ENCODE peak calls at places on chromosome 5, in ten cellular contexts. One of them, this sample, is unnamed.
A peak's percentile ranks its signal among the peaks of the same experiment; 100 is the strongest.

GRCh38 chr5:54883374-54884194 is 101.8 kb downstream of the ESM1 start:
- DNase-seq in mammary epithelial cell: no peak
- DNase-seq in neural progenitor cell: peak; percentile 74
- DNase-seq in fibroblast of lung: peak; percentile 74
- DNase-seq in endothelial cell of umbilical vein: peak; percentile 53
- DNase-seq in HepG2: no peak
- DNase-seq in adipocyte: peak; percentile 72
- DNase-seq in neuronal stem cell: peak; percentile 40
- DNase-seq in mesenchymal stem cell: peak; percentile 50
- DNase-seq in MM.1S: no peak
- DNase-seq in this sample: peak; percentile 34

GRCh38 chr5:145162641-145163040 is 672.5 kb downstream of the PRELID2 start:
- DNase-seq in mammary epithelial cell: no peak
- DNase-seq in neural progenitor cell: no peak
- DNase-seq in fibroblast of lung: no peak
- DNase-seq in endothelial cell of umbilical vein: no peak
- DNase-seq in HepG2: peak; percentile 2
- DNase-seq in adipocyte: no peak
- DNase-seq in neuronal stem cell: no peak
- DNase-seq in mesenchymal stem cell: no peak
- DNase-seq in MM.1S: no peak
- DNase-seq in this sample: no peak

GRCh38 chr5:119398713-119399492 is 43.1 kb downstream of the TNFAIP8 start:
- DNase-seq in mammary epithelial cell: peak; percentile 44
- DNase-seq in neural progenitor cell: no peak
- DNase-seq in fibroblast of lung: peak; percentile 35
- DNase-seq in endothelial cell of umbilical vein: no peak
- DNase-seq in HepG2: peak; percentile 9
- DNase-seq in adipocyte: peak; percentile 40
- DNase-seq in neuronal stem cell: no peak
- DNase-seq in mesenchymal stem cell: no peak
- DNase-seq in MM.1S: no peak
- DNase-seq in this sample: peak; percentile 73

GRCh38 chr5:78162253-78162862 is 132.1 kb downstream of the AP3B1 start:
- DNase-seq in mammary epithelial cell: no peak
- DNase-seq in neural progenitor cell: peak; percentile 65
- DNase-seq in fibroblast of lung: peak; percentile 18
- DNase-seq in endothelial cell of umbilical vein: peak; percentile 56
- DNase-seq in HepG2: peak; percentile 13
- DNase-seq in adipocyte: peak; percentile 44
- DNase-seq in neuronal stem cell: peak; percentile 17
- DNase-seq in mesenchymal stem cell: peak; percentile 28
- DNase-seq in MM.1S: peak; percentile 18
- DNase-seq in this sample: no peak

GRCh38 chr5:17203329-17204132 is 13.9 kb upstream of the BASP1 start:
- DNase-seq in mammary epithelial cell: peak; percentile 70
- DNase-seq in neural progenitor cell: peak; percentile 53
- DNase-seq in fibroblast of lung: peak; percentile 60
- DNase-seq in endothelial cell of umbilical vein: peak; percentile 82
- DNase-seq in HepG2: peak; percentile 41
- DNase-seq in adipocyte: peak; percentile 88
- DNase-seq in neuronal stem cell: no peak
- DNase-seq in mesenchymal stem cell: peak; percentile 80
- DNase-seq in MM.1S: peak; percentile 65
- DNase-seq in this sample: peak; percentile 35

GRCh38 chr5:33049845-33050244 is 338.7 kb downstream of the NPR3 start:
- DNase-seq in mammary epithelial cell: peak; percentile 91
- DNase-seq in neural progenitor cell: no peak
- DNase-seq in fibroblast of lung: peak; percentile 97
- DNase-seq in endothelial cell of umbilical vein: peak; percentile 62
- DNase-seq in HepG2: peak; percentile 18
- DNase-seq in adipocyte: peak; percentile 75
- DNase-seq in neuronal stem cell: no peak
- DNase-seq in mesenchymal stem cell: peak; percentile 89
- DNase-seq in MM.1S: no peak
- DNase-seq in this sample: no peak

GRCh38 chr5:89998505-89998904 is 411.1 kb downstream of the CETN3 start:
- DNase-seq in mammary epithelial cell: no peak
- DNase-seq in neural progenitor cell: peak; percentile 15
- DNase-seq in fibroblast of lung: no peak
- DNase-seq in endothelial cell of umbilical vein: no peak
- DNase-seq in HepG2: no peak
- DNase-seq in adipocyte: no peak
- DNase-seq in neuronal stem cell: no peak
- DNase-seq in mesenchymal stem cell: no peak
- DNase-seq in MM.1S: no peak
- DNase-seq in this sample: no peak

GRCh38 chr5:147509710-147510651 is at the start of gene DPYSL3:
- DNase-seq in mammary epithelial cell: peak; percentile 70
- DNase-seq in neural progenitor cell: peak; percentile 93
- DNase-seq in fibroblast of lung: peak; percentile 85
- DNase-seq in endothelial cell of umbilical vein: peak; percentile 90
- DNase-seq in HepG2: no peak
- DNase-seq in adipocyte: peak; percentile 92
- DNase-seq in neuronal stem cell: peak; percentile 68
- DNase-seq in mesenchymal stem cell: peak; percentile 85
- DNase-seq in MM.1S: no peak
- DNase-seq in this sample: peak; percentile 51

GRCh38 chr5:140372971-140373487 is 13.0 kb downstream of the SLC4A9 start:
- DNase-seq in mammary epithelial cell: peak; percentile 56
- DNase-seq in neural progenitor cell: peak; percentile 86
- DNase-seq in fibroblast of lung: peak; percentile 73
- DNase-seq in endothelial cell of umbilical vein: peak; percentile 88
- DNase-seq in HepG2: peak; percentile 65
- DNase-seq in adipocyte: peak; percentile 89
- DNase-seq in neuronal stem cell: peak; percentile 67
- DNase-seq in mesenchymal stem cell: peak; percentile 81
- DNase-seq in MM.1S: peak; percentile 48
- DNase-seq in this sample: peak; percentile 81

GRCh38 chr5:116572375-116573278 is 2.0 kb downstream of the SEMA6A start:
- DNase-seq in mammary epithelial cell: peak; percentile 21
- DNase-seq in neural progenitor cell: peak; percentile 81
- DNase-seq in fibroblast of lung: peak; percentile 6
- DNase-seq in endothelial cell of umbilical vein: peak; percentile 25
- DNase-seq in HepG2: no peak
- DNase-seq in adipocyte: peak; percentile 11
- DNase-seq in neuronal stem cell: peak; percentile 54
- DNase-seq in mesenchymal stem cell: peak; percentile 48
- DNase-seq in MM.1S: no peak
- DNase-seq in this sample: peak; percentile 63

GRCh38 chr5:78538240-78538850 is 110.2 kb downstream of the LHFPL2 start:
- DNase-seq in mammary epithelial cell: peak; percentile 82
- DNase-seq in neural progenitor cell: no peak
- DNase-seq in fibroblast of lung: no peak
- DNase-seq in endothelial cell of umbilical vein: no peak
- DNase-seq in HepG2: no peak
- DNase-seq in adipocyte: no peak
- DNase-seq in neuronal stem cell: no peak
- DNase-seq in mesenchymal stem cell: no peak
- DNase-seq in MM.1S: peak; percentile 46
- DNase-seq in this sample: no peak

GRCh38 chr5:172342907-172343306 is 59.3 kb upstream of the UBTD2 start:
- DNase-seq in mammary epithelial cell: no peak
- DNase-seq in neural progenitor cell: no peak
- DNase-seq in fibroblast of lung: no peak
- DNase-seq in endothelial cell of umbilical vein: no peak
- DNase-seq in HepG2: no peak
- DNase-seq in adipocyte: no peak
- DNase-seq in neuronal stem cell: no peak
- DNase-seq in mesenchymal stem cell: peak; percentile 17
- DNase-seq in MM.1S: no peak
- DNase-seq in this sample: no peak

GRCh38 chr5:24065786-24066185 is 558.4 kb downstream of the PRDM9 start:
- DNase-seq in mammary epithelial cell: peak; percentile 78
- DNase-seq in neural progenitor cell: no peak
- DNase-seq in fibroblast of lung: no peak
- DNase-seq in endothelial cell of umbilical vein: no peak
- DNase-seq in HepG2: no peak
- DNase-seq in adipocyte: no peak
- DNase-seq in neuronal stem cell: no peak
- DNase-seq in mesenchymal stem cell: no peak
- DNase-seq in MM.1S: no peak
- DNase-seq in this sample: no peak
- H3K9ac ChIP-seq in mammary epithelial cell: no peak overlapping the region
- H3K9ac ChIP-seq in neural progenitor cell: no peak overlapping the region
- H3K9ac ChIP-seq in fibroblast of lung: no peak overlapping the region
- H3K9ac ChIP-seq in endothelial cell of umbilical vein: no peak overlapping the region
- H3K9ac ChIP-seq in HepG2: no peak overlapping the region
- H3K9ac ChIP-seq in adipocyte: no peak overlapping the region
- H3K9ac ChIP-seq in neuronal stem cell: no peak overlapping the region
- H3K9ac ChIP-seq in mesenchymal stem cell: no peak overlapping the region
- H3K9ac ChIP-seq in MM.1S: no peak overlapping the region
- H3K9ac ChIP-seq in this sample: no peak overlapping the region

GRCh38 chr5:124689653-124690052 is 56.8 kb downstream of the ZNF608 start:
- DNase-seq in mammary epithelial cell: no peak
- DNase-seq in neural progenitor cell: no peak
- DNase-seq in fibroblast of lung: no peak
- DNase-seq in endothelial cell of umbilical vein: no peak
- DNase-seq in HepG2: no peak
- DNase-seq in adipocyte: no peak
- DNase-seq in neuronal stem cell: no peak
- DNase-seq in mesenchymal stem cell: no peak
- DNase-seq in MM.1S: no peak
- DNase-seq in this sample: no peak
- H3K4me1 ChIP-seq in mammary epithelial cell: no peaks in the 10 kb centered on the region
- H3K4me1 ChIP-seq in neural progenitor cell: peaks cover 32% of the 10 kb centered on the region
- H3K4me1 ChIP-seq in fibroblast of lung: peaks cover 18% of the 10 kb centered on the region
- H3K4me1 ChIP-seq in endothelial cell of umbilical vein: no peaks in the 10 kb centered on the region
- H3K4me1 ChIP-seq in HepG2: no peaks in the 10 kb centered on the region
- H3K4me1 ChIP-seq in adipocyte: peaks cover 20% of the 10 kb centered on the region
- H3K4me1 ChIP-seq in neuronal stem cell: no peaks in the 10 kb centered on the region
- H3K4me1 ChIP-seq in mesenchymal stem cell: peaks cover 3% of the 10 kb centered on the region
- H3K4me1 ChIP-seq in MM.1S: no peaks in the 10 kb centered on the region
- H3K4me1 ChIP-seq in this sample: no peaks in the 10 kb centered on the region

DNA sequence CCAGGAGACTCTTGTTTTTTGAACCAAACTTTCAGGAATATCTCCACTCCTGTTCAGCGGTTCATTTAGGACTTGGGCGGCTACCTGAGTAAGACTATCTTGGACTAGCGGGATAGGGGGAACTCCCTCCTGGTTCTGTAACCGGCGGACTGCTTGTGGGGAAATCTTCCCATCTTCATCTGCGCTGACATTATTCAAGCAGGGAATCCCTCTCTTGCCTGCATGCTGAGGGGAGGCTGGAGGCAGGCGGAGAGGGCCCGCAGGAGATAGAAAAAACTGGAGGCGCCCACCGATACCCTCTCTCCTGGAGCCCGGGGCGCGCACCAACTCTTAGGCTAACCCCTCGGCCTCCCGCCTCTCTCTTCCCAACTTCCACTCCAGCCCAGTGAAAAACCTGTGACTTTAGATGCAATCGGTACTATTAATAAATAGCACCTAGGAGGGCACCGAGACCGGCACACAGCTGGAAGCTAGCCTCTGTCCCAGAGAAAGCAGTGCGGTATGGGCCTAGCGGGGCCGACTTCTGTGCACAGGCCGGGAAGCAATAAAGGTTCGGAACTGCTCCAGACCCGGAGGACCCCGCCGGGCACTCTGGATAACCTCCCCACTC is 1.7 kb downstream of the EFNA5 start:
- DNase-seq in mammary epithelial cell: peak; percentile 68
- DNase-seq in neural progenitor cell: peak; percentile 37
- DNase-seq in fibroblast of lung: no peak
- DNase-seq in endothelial cell of umbilical vein: peak; percentile 48
- DNase-seq in HepG2: no peak
- DNase-seq in adipocyte: peak; percentile 29
- DNase-seq in neuronal stem cell: no peak
- DNase-seq in mesenchymal stem cell: peak; percentile 36
- DNase-seq in MM.1S: no peak
- DNase-seq in this sample: peak; percentile 20
- H3K4me3 ChIP-seq in mammary epithelial cell: peak overlapping the region; percentile 92
- H3K4me3 ChIP-seq in neural progenitor cell: peak overlapping the region; percentile 97
- H3K4me3 ChIP-seq in fibroblast of lung: peak overlapping the region; percentile 75
- H3K4me3 ChIP-seq in endothelial cell of umbilical vein: peak overlapping the region; percentile 15
- H3K4me3 ChIP-seq in HepG2: no peak overlapping the region
- H3K4me3 ChIP-seq in adipocyte: peak overlapping the region; percentile 93
- H3K4me3 ChIP-seq in neuronal stem cell: peak overlapping the region; percentile 95
- H3K4me3 ChIP-seq in mesenchymal stem cell: peak overlapping the region; percentile 96
- H3K4me3 ChIP-seq in MM.1S: no peak overlapping the region
- H3K4me3 ChIP-seq in this sample: peak overlapping the region; percentile 59

GRCh38 chr5:35185518-35185917 is 44.8 kb downstream of the PRLR start:
- DNase-seq in mammary epithelial cell: no peak
- DNase-seq in neural progenitor cell: no peak
- DNase-seq in fibroblast of lung: no peak
- DNase-seq in endothelial cell of umbilical vein: no peak
- DNase-seq in HepG2: peak; percentile 73
- DNase-seq in adipocyte: no peak
- DNase-seq in neuronal stem cell: no peak
- DNase-seq in mesenchymal stem cell: no peak
- DNase-seq in MM.1S: no peak
- DNase-seq in this sample: peak; percentile 57

GRCh38 chr5:35183243-35183955 is 46.9 kb downstream of the PRLR start:
- DNase-seq in mammary epithelial cell: peak; percentile 11
- DNase-seq in neural progenitor cell: peak; percentile 64
- DNase-seq in fibroblast of lung: peak; percentile 39
- DNase-seq in endothelial cell of umbilical vein: peak; percentile 4
- DNase-seq in HepG2: peak; percentile 65
- DNase-seq in adipocyte: peak; percentile 52
- DNase-seq in neuronal stem cell: peak; percentile 14
- DNase-seq in mesenchymal stem cell: peak; percentile 63
- DNase-seq in MM.1S: peak; percentile 15
- DNase-seq in this sample: peak; percentile 59

GRCh38 chr5:35180046-35180445 is 50.2 kb downstream of the PRLR start:
- DNase-seq in mammary epithelial cell: no peak
- DNase-seq in neural progenitor cell: no peak
- DNase-seq in fibroblast of lung: no peak
- DNase-seq in endothelial cell of umbilical vein: no peak
- DNase-seq in HepG2: no peak
- DNase-seq in adipocyte: no peak
- DNase-seq in neuronal stem cell: no peak
- DNase-seq in mesenchymal stem cell: no peak
- DNase-seq in MM.1S: no peak
- DNase-seq in this sample: no peak

GRCh38 chr5:35186749-35187148 is 43.5 kb downstream of the PRLR start:
- DNase-seq in mammary epithelial cell: no peak
- DNase-seq in neural progenitor cell: no peak
- DNase-seq in fibroblast of lung: no peak
- DNase-seq in endothelial cell of umbilical vein: no peak
- DNase-seq in HepG2: no peak
- DNase-seq in adipocyte: no peak
- DNase-seq in neuronal stem cell: no peak
- DNase-seq in mesenchymal stem cell: no peak
- DNase-seq in MM.1S: no peak
- DNase-seq in this sample: peak; percentile 51

DNA sequence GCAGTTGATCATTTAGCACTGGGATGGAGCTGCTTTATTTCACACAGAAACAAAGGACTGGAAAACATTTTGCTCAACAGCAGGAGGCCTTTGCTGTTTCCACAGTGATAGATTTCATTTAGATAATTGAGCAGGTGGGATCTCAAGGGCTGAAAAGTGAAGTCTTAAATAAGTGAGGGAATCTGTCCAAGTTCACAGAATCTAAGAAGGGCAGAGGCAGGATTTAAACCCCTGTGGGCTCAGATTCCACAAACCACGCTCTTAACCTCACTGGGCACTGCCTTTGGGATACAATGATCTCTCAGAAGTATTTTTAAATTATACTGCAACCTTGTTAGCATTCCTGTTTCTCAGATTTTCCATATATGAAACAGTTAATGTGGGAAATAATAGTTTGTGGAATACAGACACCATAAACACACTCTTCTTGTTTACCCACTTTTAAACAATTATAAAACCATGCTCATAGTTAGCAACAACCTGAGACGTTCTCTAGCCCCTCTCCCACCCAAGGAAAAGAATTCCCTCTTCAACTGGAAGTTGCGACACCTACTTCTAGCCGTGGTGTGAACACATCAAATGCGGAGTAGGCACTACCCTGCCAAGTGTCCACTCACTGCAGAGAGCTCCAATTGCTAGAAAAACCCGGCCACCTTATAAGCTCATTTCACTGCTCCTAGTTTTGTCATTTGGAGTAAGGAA is 47.6 kb downstream of the PRLR start:
- DNase-seq in mammary epithelial cell: no peak
- DNase-seq in neural progenitor cell: no peak
- DNase-seq in fibroblast of lung: no peak
- DNase-seq in endothelial cell of umbilical vein: no peak
- DNase-seq in HepG2: no peak
- DNase-seq in adipocyte: no peak
- DNase-seq in neuronal stem cell: no peak
- DNase-seq in mesenchymal stem cell: no peak
- DNase-seq in MM.1S: no peak
- DNase-seq in this sample: no peak
- H3K9ac ChIP-seq in mammary epithelial cell: no peak overlapping the region
- H3K9ac ChIP-seq in neural progenitor cell: no peak overlapping the region
- H3K9ac ChIP-seq in fibroblast of lung: no peak overlapping the region
- H3K9ac ChIP-seq in endothelial cell of umbilical vein: no peak overlapping the region
- H3K9ac ChIP-seq in HepG2: no peak overlapping the region
- H3K9ac ChIP-seq in adipocyte: no peak overlapping the region
- H3K9ac ChIP-seq in neuronal stem cell: no peak overlapping the region
- H3K9ac ChIP-seq in mesenchymal stem cell: no peak overlapping the region
- H3K9ac ChIP-seq in MM.1S: no peak overlapping the region
- H3K9ac ChIP-seq in this sample: no peak overlapping the region